ENCODE peak calls at places on chromosomes 7 and 10, in four cellular contexts. R, Z, G and K are unnamed samples.

GRCh38 chr7:55548295-55548731 is 24.0 kb downstream of the VOPP1 start:
- DNase-seq in R (no peak), Z (no peak), G (no peak), K (no peak)

GRCh38 chr10:89204621-89205020 is 2.5 kb downstream of the CH25H start:
- DNase-seq in R (no peak), Z (no peak), G (no peak), K (no peak)

GRCh38 chr7:24718977-24719491 is 38.2 kb downstream of the GSDME start:
- DNase-seq in R (no peak), Z (no peak), G (no peak), K (no peak)

GRCh38 chr10:77857272-77857671 is 69.3 kb downstream of the DLG5 start:
- DNase-seq in R (no peak), Z (no peak), G (no peak), K (no peak)

GRCh38 chr10:48495282-48496045 is 109.4 kb downstream of the ARHGAP22 start:
- DNase-seq in R (no peak), Z (no peak), G (no peak), K (no peak)

GRCh38 chr10:111999915-112000302 is 183.7 kb downstream of the GPAM start:
- DNase-seq in R (no peak), Z (no peak), G (no peak), K (no peak)

GRCh38 chr7:149794665-149795064 is 21.3 kb upstream of the ZNF467 start:
- DNase-seq in R (no peak), Z (no peak), G (peak), K (no peak)

GRCh38 chr7:6271694-6272371 is 591 bp downstream of the CYTH3 start:
- DNase-seq in R (no peak), Z (no peak), G (peak), K (no peak)

GRCh38 chr7:87510430-87510875 is 35.0 kb upstream of the ABCB4 start:
- DNase-seq in R (no peak), Z (no peak), G (no peak), K (no peak)

GRCh38 chr10:48446785-48447184 is 140.3 kb downstream of the MAPK8 start:
- DNase-seq in R (no peak), Z (no peak), G (no peak), K (no peak)

GRCh38 chr10:125091891-125092290 is 68.5 kb downstream of the CTBP2 start:
- DNase-seq in R (no peak), Z (no peak), G (no peak), K (no peak)

GRCh38 chr7:100570954-100571828 is 2.5 kb downstream of the SAP25 start:
- DNase-seq in R (peak), Z (no peak), G (no peak), K (no peak)

GRCh38 chr10:17067549-17068264 is 61.9 kb downstream of the CUBN start:
- DNase-seq in R (no peak), Z (no peak), G (no peak), K (no peak)

GRCh38 chr7:38506756-38507155 is 124.4 kb downstream of the AMPH start:
- DNase-seq in R (no peak), Z (no peak), G (no peak), K (no peak)

GRCh38 chr7:151252961-151253691 is 4.6 kb upstream of the SMARCD3 start:
- DNase-seq in R (no peak), Z (no peak), G (no peak), K (no peak)

GRCh38 chr10:52082307-52082706 is 231.8 kb upstream of the DKK1 start:
- DNase-seq in R (no peak), Z (no peak), G (no peak), K (no peak)

GRCh38 chr10:119281581-119282071 is 74.3 kb downstream of the GRK5 start:
- DNase-seq in R (no peak), Z (no peak), G (no peak), K (no peak)

GRCh38 chr7:18361756-18362155 is 133.8 kb upstream of the HDAC9 start:
- DNase-seq in R (no peak), Z (no peak), G (no peak), K (no peak)

GRCh38 chr7:50618281-50618680 is 53.1 kb upstream of the DDC start:
- DNase-seq in R (no peak), Z (no peak), G (no peak), K (no peak)

GRCh38 chr7:95609277-95609971 is 13.1 kb upstream of the PDK4 start:
- DNase-seq in R (peak), Z (no peak), G (no peak), K (peak)

GRCh38 chr10:88254091-88254490 is 329.0 kb downstream of the RNLS start:
- DNase-seq in R (no peak), Z (peak), G (no peak), K (peak)

GRCh38 chr7:55148571-55148970 is 129.8 kb downstream of the EGFR start:
- DNase-seq in R (no peak), Z (no peak), G (no peak), K (no peak)

GRCh38 chr10:15751048-15751447 is 31.3 kb upstream of the ITGA8 start:
- DNase-seq in R (no peak), Z (no peak), G (no peak), K (no peak)

GRCh38 chr7:87413951-87414381 is 61.5 kb downstream of the ABCB4 start:
- DNase-seq in R (no peak), Z (no peak), G (no peak), K (no peak)

GRCh38 chr7:7505936-7506335 is 29.7 kb downstream of the COL28A1 start:
- DNase-seq in R (no peak), Z (no peak), G (no peak), K (no peak)

GRCh38 chr10:47285381-47286115 is 14.4 kb upstream of the GDF10 start:
- DNase-seq in R (no peak), Z (no peak), G (no peak), K (no peak)

GRCh38 chr7:130367088-130367755 is 13.1 kb upstream of the CPA1 start:
- DNase-seq in R (no peak), Z (no peak), G (peak), K (no peak)

GRCh38 chr7:48112431-48113165 is 23.5 kb downstream of the UPP1 start:
- DNase-seq in R (no peak), Z (no peak), G (no peak), K (no peak)

GRCh38 chr10:51530540-51530939 is 168.9 kb downstream of the CSTF2T start:
- DNase-seq in R (no peak), Z (no peak), G (no peak), K (no peak)

GRCh38 chr10:69807122-69807521 is 5.4 kb downstream of the COL13A1 start:
- DNase-seq in R (no peak), Z (peak), G (no peak), K (no peak)

GRCh38 chr7:134988161-134988560 is 1.9 kb downstream of the AGBL3 start:
- DNase-seq in R (no peak), Z (no peak), G (no peak), K (no peak)

GRCh38 chr10:78736926-78737618 is 331.7 kb upstream of the ZMIZ1 start:
- DNase-seq in R (no peak), Z (no peak), G (no peak), K (no peak)

GRCh38 chr7:137403282-137403681 is 59.7 kb upstream of the PTN start:
- DNase-seq in R (no peak), Z (no peak), G (no peak), K (no peak)

GRCh38 chr7:87435546-87435945 is 39.9 kb downstream of the ABCB4 start:
- DNase-seq in R (no peak), Z (no peak), G (no peak), K (no peak)

GRCh38 chr7:151520419-151521229 is 929 bp upstream of the RHEB start:
- DNase-seq in R (no peak), Z (no peak), G (no peak), K (no peak)

GRCh38 chr7:5635461-5636445 is 145.7 kb downstream of the RNF216 start:
- DNase-seq in R (peak), Z (no peak), G (no peak), K (no peak)

GRCh38 chr10:21497177-21497807 is 28.2 kb downstream of the SKIDA1 start:
- DNase-seq in R (peak), Z (peak), G (peak), K (no peak)

GRCh38 chr10:34967411-34967880 is 122.7 kb downstream of the CUL2 start:
- DNase-seq in R (no peak), Z (no peak), G (no peak), K (no peak)

GRCh38 chr7:55554055-55554454 is 18.2 kb downstream of the VOPP1 start:
- DNase-seq in R (no peak), Z (no peak), G (peak), K (no peak)

DNA sequence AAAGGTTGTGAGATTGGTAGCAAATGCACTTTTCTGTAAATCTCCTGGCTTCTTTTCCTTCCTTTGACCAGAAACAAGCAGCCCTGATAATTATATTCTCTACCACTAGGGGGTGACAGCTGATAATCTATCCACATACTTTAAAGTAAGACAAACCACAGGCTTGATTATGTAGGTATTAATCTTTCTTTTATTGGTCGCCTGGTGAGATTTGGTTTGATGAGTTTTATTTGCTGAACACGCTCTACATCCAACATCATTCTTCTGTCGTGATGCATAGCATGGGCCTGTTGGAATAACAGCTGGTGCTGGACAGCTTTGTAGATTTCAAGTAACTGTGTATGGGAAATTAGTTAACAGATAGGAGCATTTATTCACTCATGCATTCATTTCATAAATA is 63.5 kb downstream of the ZNF365 start:
- DNase-seq in R (peak), Z (peak), G (peak), K (no peak)
- TF ChIP-seq TCF7L2 in R (no peak), Z (no peak), G (no peak), K (no peak)

GRCh38 chr7:153891990-153892389 is 160.2 kb upstream of the DPP6 start:
- DNase-seq in R (no peak), Z (no peak), G (no peak), K (no peak)

GRCh38 chr7:153886506-153887391 is 165.4 kb upstream of the DPP6 start:
- DNase-seq in R (no peak), Z (no peak), G (no peak), K (no peak)

GRCh38 chr7:153887756-153888591 is 164.2 kb upstream of the DPP6 start:
- DNase-seq in R (no peak), Z (no peak), G (no peak), K (no peak)

GRCh38 chr7:153886121-153886505 is 166.1 kb upstream of the DPP6 start:
- DNase-seq in R (no peak), Z (no peak), G (no peak), K (no peak)
- TF ChIP-seq SIN3A in R (no peak), Z (no peak), G (no peak), K (no peak)

DNA sequence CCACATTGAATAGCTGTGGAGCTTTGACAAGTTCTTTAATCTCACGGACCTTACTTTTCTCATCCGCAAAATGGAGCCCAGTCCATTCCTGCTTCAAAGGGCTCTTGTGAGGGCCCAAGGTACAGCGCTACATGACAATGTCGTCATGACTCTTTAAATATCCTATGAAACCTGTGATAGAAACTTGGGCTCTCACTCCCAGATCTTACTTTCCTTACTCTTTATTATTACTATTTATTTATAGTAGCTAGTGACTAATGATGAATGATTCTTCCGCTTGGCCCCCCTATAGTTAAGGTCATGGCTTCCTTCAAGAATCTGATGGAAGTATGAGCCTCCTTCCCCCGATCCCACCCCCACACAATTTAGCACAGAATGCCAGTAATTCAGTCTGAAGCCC is 41.9 kb downstream of the RBM20 start:
- DNase-seq in R (no peak), Z (no peak), G (no peak), K (no peak)
- H3K27ac ChIP-seq in R (no peak), Z (no peak), G (no peak), K (no peak)

DNA sequence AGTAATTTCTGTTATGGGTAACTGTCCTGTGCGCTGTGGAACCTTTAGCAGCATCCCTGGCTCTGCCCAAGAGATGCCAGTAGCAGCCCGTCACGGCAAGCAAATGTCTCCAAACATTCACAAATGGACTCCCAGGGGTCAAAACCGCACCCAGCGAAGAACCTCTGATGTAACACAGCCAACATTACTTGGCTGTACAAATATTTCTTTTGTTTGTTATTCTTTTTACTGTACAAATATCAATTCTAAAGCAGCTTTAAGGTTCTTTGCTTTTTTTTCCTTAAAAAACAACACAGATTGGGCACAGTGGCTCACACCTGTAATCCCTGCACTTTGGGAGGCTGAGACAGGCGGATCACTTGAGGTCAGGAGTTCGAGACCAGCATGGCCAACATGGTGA is 182.5 kb downstream of the KMT2E start:
- DNase-seq in R (peak), Z (no peak), G (no peak), K (no peak)
- TF ChIP-seq TCF7L2 in R (no peak), Z (no peak), G (no peak), K (no peak)

DNA sequence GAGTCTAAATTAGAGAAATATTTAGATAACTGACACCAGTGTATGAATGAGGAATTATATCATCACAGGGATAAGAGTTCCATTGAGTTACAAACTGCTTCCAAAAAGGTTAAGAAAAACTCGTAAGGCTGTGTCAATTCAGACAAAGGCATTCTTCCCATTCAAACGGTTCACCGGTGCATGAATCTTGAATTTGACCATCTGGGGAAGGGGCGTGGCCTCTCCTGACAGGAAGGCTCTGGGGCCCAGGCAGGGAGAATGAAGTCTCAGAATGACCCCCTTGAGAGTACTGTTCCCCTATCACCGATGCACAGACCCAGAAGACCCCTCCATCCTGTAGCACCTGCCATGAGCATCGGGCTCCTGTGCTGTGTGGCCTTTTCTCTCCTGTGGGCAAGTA is 70.1 kb upstream of the PRSS58 start:
- DNase-seq in R (no peak), Z (no peak), G (no peak), K (no peak)
- TF ChIP-seq SIN3A in R (no peak), Z (no peak), G (no peak), K (no peak)

GRCh38 chr10:86192686-86193085 is 173.9 kb downstream of the GRID1 start:
- DNase-seq in R (no peak), Z (no peak), G (no peak), K (no peak)
- H3K27ac ChIP-seq in R (no peak), Z (no peak), G (no peak), K (no peak)

GRCh38 chr10:42921951-42922350 is 139.4 kb downstream of the BMS1 start:
- DNase-seq in R (no peak), Z (no peak), G (no peak), K (no peak)
- TF ChIP-seq TCF7L2 in R (no peak), Z (no peak), G (no peak), K (no peak)

DNA sequence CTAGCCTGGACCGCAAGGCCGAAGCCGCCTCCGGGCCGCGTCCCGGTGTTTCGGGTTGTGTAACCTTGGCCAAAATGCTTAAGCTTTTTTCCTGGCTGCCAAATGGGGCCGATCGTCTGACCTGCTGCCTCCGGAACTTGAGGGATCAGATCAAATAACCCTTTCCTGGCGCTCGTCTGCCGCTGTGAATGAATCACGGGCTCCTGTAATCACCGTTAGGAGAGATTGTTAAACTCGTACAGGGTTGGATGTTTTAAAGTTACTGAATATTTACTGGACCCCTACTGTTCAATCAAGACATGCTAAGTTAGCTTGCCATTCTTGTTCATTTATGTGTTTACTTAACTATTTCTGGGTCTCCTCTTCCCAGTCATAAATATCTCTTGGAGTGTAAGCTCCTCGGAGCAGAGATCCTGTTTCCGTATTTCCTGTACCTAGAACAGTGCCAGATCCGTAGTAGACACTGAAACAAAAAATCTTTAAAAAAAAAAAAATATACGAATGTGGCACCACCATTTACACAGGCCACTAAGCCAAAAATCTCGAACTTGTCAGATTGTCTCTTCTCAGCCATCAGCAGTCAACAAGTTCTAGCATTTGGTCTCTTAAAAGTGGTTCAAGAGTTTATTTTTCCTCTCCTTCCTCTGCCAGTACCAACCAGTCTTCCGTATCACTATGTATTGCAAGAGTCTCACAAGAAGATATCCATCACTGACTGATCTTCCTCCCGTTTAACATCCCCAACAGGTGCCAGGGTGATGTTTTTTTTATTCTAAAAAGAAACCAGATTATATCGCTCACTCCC is 645 bp upstream of the TM9SF3 start:
- DNase-seq in R (peak), Z (peak), G (no peak), K (peak)
- TF ChIP-seq SIN3A in R (peak), Z (no peak), G (no peak), K (no peak)

DNA sequence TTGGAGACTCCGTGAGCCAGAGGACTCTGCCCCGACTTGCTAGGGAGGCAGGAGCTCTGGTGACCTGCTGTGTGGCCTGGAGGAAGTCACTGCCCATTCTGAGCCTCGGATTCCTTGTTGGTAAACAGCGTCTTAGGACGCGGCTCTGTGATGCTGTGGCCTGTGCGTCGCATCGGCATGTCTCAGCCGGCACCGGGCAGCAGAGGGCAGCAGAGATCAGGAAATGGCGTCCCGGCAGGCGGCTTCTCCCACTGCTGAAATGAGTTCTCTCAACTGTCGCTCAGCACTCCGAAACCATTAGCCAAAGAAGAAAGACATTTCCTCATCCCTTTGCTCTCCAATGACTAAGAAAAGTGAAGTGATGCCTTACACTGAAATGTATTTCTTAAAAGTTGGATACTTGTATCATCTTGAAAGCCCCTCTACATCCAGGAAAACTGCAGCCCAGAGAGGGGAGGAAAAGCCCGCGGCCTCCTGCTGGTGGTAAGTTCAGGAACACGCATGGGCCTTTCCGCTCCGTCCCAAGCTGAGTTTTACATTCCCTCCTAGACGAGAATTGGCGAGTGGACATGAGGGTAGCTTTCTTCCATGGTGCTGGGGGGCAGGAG is 91.7 kb downstream of the WDR11 start:
- DNase-seq in R (peak), Z (peak), G (peak), K (peak)
- H3K27ac ChIP-seq in R (no peak), Z (no peak), G (no peak), K (no peak)